ENCODE peak calls at places on chromosomes 16 and 17, in four cellular contexts. D is fibroblast of the aortic adventitia, I is astrocyte of the spinal cord, L is heart right ventricle. X is an unnamed sample.

GRCh38 chr16:23030001-23030400 is 119.3 kb downstream of the USP31 start:
- DNase-seq in L (no peak), I (no peak), D (no peak), X (no peak)

GRCh38 chr16:68072038-68072695 is 13.0 kb upstream of the NFATC3 start:
- DNase-seq in I (peak), L (no peak), D (no peak), X (no peak)

GRCh38 chr17:48552453-48553189 is 7.7 kb upstream of the HOXB2 start:
- DNase-seq in L (no peak), I (peak), D (peak), X (no peak)

GRCh38 chr16:85563515-85564276 is 49.4 kb upstream of the GSE1 start:
- DNase-seq in L (peak), D (no peak), I (peak), X (peak)

GRCh38 chr17:62823111-62823895 is 15.2 kb upstream of the MARCHF10 start:
- DNase-seq in D (no peak), I (no peak), L (no peak), X (peak)

GRCh38 chr16:54687043-54687655 is 243.5 kb upstream of the IRX5 start:
- DNase-seq in I (no peak), D (no peak), L (no peak), X (no peak)

GRCh38 chr16:85104147-85104546 is 8.1 kb downstream of the CIBAR2 start:
- DNase-seq in I (no peak), L (no peak), D (no peak), X (no peak)

GRCh38 chr16:10120953-10121352 is 61.3 kb downstream of the GRIN2A start:
- DNase-seq in I (no peak), L (no peak), D (no peak), X (no peak)

GRCh38 chr17:61468263-61468907 is 16.2 kb downstream of the TBX4 start:
- DNase-seq in I (no peak), L (no peak), D (no peak), X (no peak)

GRCh38 chr17:82531431-82531881 is 11.9 kb downstream of the FOXK2 start:
- DNase-seq in I (peak), L (no peak), D (peak), X (no peak)

GRCh38 chr17:54968954-54969400 is 412 bp downstream of the STXBP4 start:
- DNase-seq in D (peak), L (peak), I (no peak), X (no peak)

GRCh38 chr17:42321555-42321954 is 33.3 kb downstream of the STAT5A start:
- DNase-seq in I (no peak), L (no peak), D (no peak), X (no peak)

GRCh38 chr17:39739020-39739884 is 1.5 kb downstream of the GRB7 start:
- DNase-seq in I (no peak), D (no peak), L (no peak), X (peak)

GRCh38 chr17:73342057-73342522 is 30.3 kb upstream of the CDC42EP4 start:
- DNase-seq in I (peak), D (peak), L (peak), X (peak)

GRCh38 chr16:8935989-8936388 is 27.7 kb downstream of the USP7 start:
- DNase-seq in I (no peak), D (no peak), L (no peak), X (no peak)

GRCh38 chr16:11412965-11413887 is 68.0 kb downstream of the RMI2 start:
- DNase-seq in L (no peak), D (no peak), I (no peak), X (no peak)

GRCh38 chr17:75048396-75048933 is 1.4 kb downstream of the KCTD2 start:
- DNase-seq in I (no peak), D (peak), L (peak), X (no peak)

GRCh38 chr16:23561586-23561985 is 4.1 kb downstream of the UBFD1 start:
- DNase-seq in D (no peak), I (no peak), L (no peak), X (no peak)

GRCh38 chr16:89924298-89924924 is 1.3 kb downstream of the TUBB3 start:
- DNase-seq in L (no peak), I (peak), D (peak), X (no peak)

GRCh38 chr17:39706921-39707337 is 7.1 kb downstream of the ERBB2 start:
- DNase-seq in I (no peak), L (no peak), D (no peak), X (no peak)

GRCh38 chr16:48745541-48745940 is 135.6 kb upstream of the N4BP1 start:
- DNase-seq in I (no peak), D (no peak), L (no peak), X (no peak)

GRCh38 chr17:66165537-66166123 is 26.3 kb downstream of the CEP112 start:
- DNase-seq in L (no peak), D (peak), I (peak), X (no peak)

GRCh38 chr17:79005063-79005861 is 4.3 kb downstream of the CANT1 start:
- DNase-seq in L (no peak), D (no peak), I (no peak), X (no peak)

GRCh38 chr17:6755731-6756184 is at the start of gene XAF1:
- DNase-seq in I (peak), D (peak), L (peak), X (no peak)

GRCh38 chr17:64291268-64291851 is 28.3 kb upstream of the TEX2 start:
- DNase-seq in I (no peak), L (no peak), D (no peak), X (no peak)

GRCh38 chr16:70809392-70810060 is 8.6 kb upstream of the VAC14 start:
- DNase-seq in L (no peak), D (no peak), I (no peak), X (no peak)

GRCh38 chr17:78538033-78538776 is 39.0 kb downstream of the DNAH17 start:
- DNase-seq in D (no peak), I (no peak), L (no peak), X (no peak)

GRCh38 chr17:81713556-81714411 is 1.7 kb downstream of the SLC25A10 start:
- DNase-seq in D (no peak), I (no peak), L (no peak), X (no peak)

GRCh38 chr17:81455387-81455786 is 57.2 kb downstream of the ACTG1 start:
- DNase-seq in D (no peak), I (no peak), L (no peak), X (no peak)

GRCh38 chr17:48609754-48610281 is 999 bp downstream of the HOXB7 start:
- DNase-seq in L (no peak), D (no peak), I (peak), X (no peak)

GRCh38 chr16:2520784-2521577 is 810 bp downstream of the AMDHD2 start:
- DNase-seq in D (no peak), L (peak), I (no peak), X (no peak)

GRCh38 chr17:8628609-8629169 is 1.8 kb downstream of the MYH10 start:
- DNase-seq in L (no peak), D (peak), I (peak), X (no peak)

GRCh38 chr17:39754161-39754957 is 16.6 kb downstream of the GRB7 start:
- DNase-seq in L (peak), D (peak), I (peak), X (peak)

GRCh38 chr17:16924701-16925440 is 47.0 kb downstream of the TNFRSF13B start:
- DNase-seq in I (no peak), L (no peak), D (no peak), X (no peak)

GRCh38 chr17:27315322-27315721 is 21.4 kb downstream of the WSB1 start:
- DNase-seq in D (peak), L (peak), I (peak), X (peak)

GRCh38 chr17:35345445-35345925 is 27.9 kb downstream of the SLFN11 start:
- DNase-seq in L (no peak), D (no peak), I (no peak), X (no peak)

GRCh38 chr17:3762922-3763776 is 37.8 kb downstream of the ITGAE start:
- DNase-seq in L (no peak), I (no peak), D (no peak), X (no peak)

GRCh38 chr17:67386965-67387551 is 10.0 kb downstream of the PITPNC1 start:
- DNase-seq in L (no peak), I (peak), D (peak), X (no peak)

GRCh38 chr17:15031971-15032370 is 233.2 kb downstream of the PMP22 start:
- DNase-seq in L (no peak), D (no peak), I (no peak), X (no peak)

GRCh38 chr17:38452719-38453118 is 24.5 kb downstream of the ARHGAP23 start:
- DNase-seq in D (no peak), L (no peak), I (no peak), X (no peak)

GRCh38 chr17:38451840-38452529 is 23.7 kb downstream of the ARHGAP23 start:
- DNase-seq in L (peak), I (peak), D (peak), X (no peak)

GRCh38 chr17:38451030-38451839 is 23.0 kb downstream of the ARHGAP23 start:
- DNase-seq in L (peak), I (peak), D (peak), X (no peak)

GRCh38 chr17:38449364-38449763 is 21.1 kb downstream of the ARHGAP23 start:
- DNase-seq in D (no peak), L (no peak), I (no peak), X (no peak)

GRCh38 chr17:38450699-38451029 is 22.4 kb downstream of the ARHGAP23 start:
- DNase-seq in I (no peak), L (no peak), D (no peak), X (no peak)
- TF ChIP-seq CTCF in I (no peak), L (no peak), D (no peak), X (no peak)

DNA sequence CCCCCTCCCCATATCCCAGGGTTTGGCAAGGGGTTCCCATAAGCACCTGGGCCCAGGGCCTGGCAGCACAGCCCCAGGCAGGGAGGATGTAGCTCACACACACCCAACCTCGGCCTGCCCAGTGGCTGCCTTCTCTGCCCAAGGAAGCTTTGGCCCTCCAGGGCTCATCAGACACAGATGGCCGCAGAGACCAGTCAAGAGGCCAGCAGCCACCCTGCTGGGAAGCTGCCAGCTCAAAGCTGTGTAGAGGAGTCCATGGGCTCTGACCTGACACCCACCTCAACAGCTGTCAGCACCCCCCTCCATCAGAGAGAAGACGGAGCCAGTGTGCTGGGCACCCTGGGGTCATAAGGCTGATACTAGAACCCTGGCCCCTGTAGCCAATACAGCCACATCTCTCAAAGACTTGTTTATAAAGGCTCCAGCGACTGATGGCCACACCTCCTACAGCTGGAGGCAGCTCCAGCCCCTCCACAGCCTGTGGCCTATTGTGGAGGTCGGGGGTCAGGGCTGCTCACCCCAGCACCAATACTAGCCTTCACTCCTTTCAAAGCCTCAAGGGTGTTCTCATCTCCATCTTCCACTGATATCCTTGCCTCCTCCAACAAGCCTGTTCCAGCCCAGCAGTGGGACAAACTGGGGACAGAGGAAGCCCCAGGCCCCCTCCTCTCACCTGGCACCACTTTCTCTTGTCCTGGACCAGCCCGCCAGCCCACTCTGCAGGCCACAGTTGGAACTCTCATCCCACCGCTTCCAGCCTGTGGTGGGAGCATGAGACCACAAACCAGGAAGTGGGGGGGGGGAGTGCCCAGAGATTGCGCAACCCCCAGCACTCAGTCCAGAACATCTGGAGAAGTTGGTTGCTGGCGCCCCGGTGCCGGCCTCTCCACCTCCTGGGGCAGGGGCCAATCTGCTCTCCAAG is 2.2 kb upstream of the MPG start:
- DNase-seq in D (peak), L (peak), I (peak), X (no peak)
- TF ChIP-seq CTCF in D (peak), L (peak), I (peak), X (no peak)

DNA sequence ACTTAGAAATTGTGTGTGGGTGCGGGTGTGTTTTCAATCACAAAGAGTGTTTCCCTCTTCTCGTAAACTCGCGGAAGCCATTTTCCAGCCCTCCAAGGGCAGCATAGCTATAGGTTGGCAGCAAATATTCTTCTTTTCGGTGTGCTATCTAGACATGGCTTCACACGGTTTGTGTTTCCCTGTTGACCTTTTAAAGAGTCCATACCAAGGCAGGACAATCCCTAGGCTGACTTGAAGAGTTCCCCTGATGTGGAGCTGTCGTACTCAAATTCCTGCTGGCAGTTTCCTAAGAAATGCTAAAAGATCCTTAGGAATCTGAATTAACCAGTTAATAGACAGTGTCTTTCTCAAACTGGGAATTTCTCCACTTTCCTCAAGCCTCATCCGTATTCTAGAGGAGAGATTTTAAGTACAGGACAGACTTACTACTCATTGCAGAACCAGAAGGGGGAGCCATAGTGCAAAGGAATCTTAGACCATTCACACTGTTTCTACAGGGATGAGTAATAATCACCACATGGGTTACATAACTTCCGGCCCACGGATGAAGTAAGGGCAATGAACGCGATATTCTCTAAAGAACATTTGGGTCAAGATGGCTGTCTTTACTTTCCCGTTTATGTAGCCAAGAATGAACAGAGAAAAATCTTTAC is 288.6 kb upstream of the ELAC2 start:
- DNase-seq in L (peak), D (peak), I (peak), X (no peak)
- TF ChIP-seq CTCF in L (peak), D (peak), I (peak), X (peak)

GRCh38 chr17:30570596-30571265 is 93.5 kb downstream of the GOSR1 start:
- DNase-seq in D (no peak), I (no peak), L (no peak), X (no peak)

GRCh38 chr17:30570191-30570590 is 93.0 kb downstream of the GOSR1 start:
- DNase-seq in D (no peak), I (no peak), L (no peak), X (no peak)

GRCh38 chr17:30559656-30560055 is 82.4 kb downstream of the GOSR1 start:
- DNase-seq in I (no peak), L (no peak), D (no peak), X (no peak)

GRCh38 chr17:30567231-30568116 is 90.3 kb downstream of the GOSR1 start:
- DNase-seq in D (no peak), I (no peak), L (no peak), X (no peak)

GRCh38 chr17:30565073-30565935 is 88.1 kb downstream of the GOSR1 start:
- DNase-seq in I (no peak), L (no peak), D (no peak), X (no peak)
- TF ChIP-seq CTCF in I (no peak), L (no peak), D (no peak), X (peak)

GRCh38 chr17:58085039-58085715 is 2.0 kb downstream of the DYNLL2 start:
- DNase-seq in I (no peak), D (no peak), L (no peak), X (no peak)
- TF ChIP-seq CTCF in I (no peak), D (no peak), L (no peak), X (no peak)

DNA sequence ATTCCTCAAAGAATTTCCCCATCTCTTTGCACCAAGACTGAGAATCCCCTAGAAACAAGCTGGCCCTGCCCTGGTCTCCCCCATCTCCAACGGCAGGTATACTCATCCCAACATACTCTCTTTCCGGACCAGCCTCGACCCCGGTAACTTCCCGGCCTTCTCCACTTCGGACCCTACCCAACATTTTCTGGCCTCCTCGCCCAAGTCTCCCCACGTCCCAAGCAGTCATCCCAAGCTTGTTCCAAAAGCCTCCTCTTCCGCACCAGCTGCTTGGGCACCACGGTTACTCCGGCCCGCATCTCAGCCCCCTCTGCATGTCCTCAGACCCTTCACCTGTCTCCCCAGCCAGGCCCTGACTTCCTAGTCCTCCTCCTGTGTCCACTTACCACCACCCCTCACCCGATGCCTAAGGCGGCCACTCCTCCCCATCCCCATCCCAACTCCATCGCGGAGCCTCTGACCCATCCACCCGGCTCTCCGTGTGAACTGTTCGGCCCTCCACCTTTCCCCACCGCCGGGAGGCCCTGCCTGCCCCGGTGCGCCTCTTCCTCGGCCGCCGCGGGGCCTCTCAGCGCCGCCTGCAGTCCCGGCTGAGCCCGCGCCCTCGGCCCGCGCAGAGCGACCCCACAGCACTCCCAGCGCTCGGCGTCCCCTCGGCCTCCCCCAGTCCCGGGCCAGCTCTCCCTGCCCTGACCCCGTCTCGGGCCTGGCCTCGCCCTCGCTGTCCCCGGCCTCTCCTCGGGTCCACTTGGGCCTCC is 993 bp downstream of the PITPNA start:
- DNase-seq in L (no peak), I (no peak), D (no peak), X (no peak)
- TF ChIP-seq CTCF in L (peak), I (peak), D (peak), X (peak)

DNA sequence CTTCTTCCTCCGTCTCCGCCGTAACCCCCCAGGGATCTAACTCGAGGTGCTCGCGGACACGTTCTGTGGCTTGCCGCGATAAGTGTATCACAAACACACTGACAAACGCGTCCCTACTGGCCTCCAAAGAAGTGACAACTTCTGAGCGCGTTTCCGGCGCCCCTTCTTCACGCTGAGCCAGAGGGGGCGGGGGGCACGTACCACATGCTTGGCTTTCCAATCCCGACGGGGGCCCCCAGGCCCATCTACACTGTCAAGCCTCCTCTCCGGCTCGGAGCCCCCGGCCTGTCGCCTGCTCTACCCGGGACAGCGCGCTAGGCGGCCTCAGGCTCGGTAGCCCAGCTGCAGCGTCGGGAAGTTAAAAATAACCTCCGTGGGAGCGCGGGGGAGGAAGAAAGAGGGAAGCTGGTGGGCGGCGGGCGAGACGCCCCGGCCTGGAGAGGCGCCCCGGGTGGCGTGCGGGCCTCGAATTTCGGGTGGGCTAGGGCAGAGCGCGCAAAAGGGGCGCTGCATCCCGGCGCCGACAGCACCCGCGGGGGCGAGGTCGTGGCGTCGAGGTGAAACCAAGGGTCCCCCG is 676 bp upstream of the SPHK1 start:
- DNase-seq in D (peak), L (peak), I (peak), X (no peak)
- TF ChIP-seq CTCF in D (peak), L (peak), I (peak), X (peak)

GRCh38 chr16:65660390-65660789 is 538.5 kb upstream of the CDH11 start:
- DNase-seq in I (no peak), D (peak), L (no peak), X (no peak)

GRCh38 chr16:65658339-65659275 is 536.7 kb upstream of the CDH11 start:
- DNase-seq in D (peak), I (peak), L (no peak), X (no peak)

GRCh38 chr16:65662236-65662635 is 540.4 kb upstream of the CDH11 start:
- DNase-seq in I (no peak), L (no peak), D (no peak), X (no peak)

GRCh38 chr16:65663774-65664173 is 541.9 kb upstream of the CDH11 start:
- DNase-seq in D (no peak), L (no peak), I (no peak), X (no peak)

GRCh38 chr16:65661451-65661850 is 539.6 kb upstream of the CDH11 start:
- DNase-seq in I (no peak), D (no peak), L (no peak), X (no peak)
- TF ChIP-seq CTCF in I (no peak), D (no peak), L (no peak), X (no peak)

GRCh38 chr17:44773140-44773539 is 14.4 kb downstream of the ADAM11 start:
- DNase-seq in D (no peak), L (no peak), I (no peak), X (no peak)

GRCh38 chr17:44774271-44775135 is 15.7 kb downstream of the ADAM11 start:
- DNase-seq in L (peak), D (peak), I (peak), X (no peak)

GRCh38 chr17:44776628-44777393 is 18.0 kb downstream of the ADAM11 start:
- DNase-seq in L (no peak), D (no peak), I (no peak), X (no peak)

GRCh38 chr17:44775838-44776621 is 17.2 kb downstream of the ADAM11 start:
- DNase-seq in D (no peak), L (no peak), I (no peak), X (no peak)

GRCh38 chr17:44775136-44775837 is 16.5 kb downstream of the ADAM11 start:
- DNase-seq in I (peak), L (peak), D (peak), X (peak)
- TF ChIP-seq CTCF in I (no peak), L (no peak), D (no peak), X (no peak)